ENCODE peak calls at places on chromosome 13, in nine cellular contexts. E is transverse colon, Z is H9, G is H1, T is tibial nerve, P is OCI-LY7, H is IMR-90, J is lower lobe of right lung, O is stomach. L is an unnamed sample.

GRCh38 chr13:104422668-104423067 is 1356.5 kb upstream of the SLC10A2 start:
- DNase-seq in Z (no peak), T (no peak), J (no peak), H (no peak), G (no peak), O (no peak), P (no peak), E (no peak), L (no peak)

GRCh38 chr13:72208112-72208645 is 341.2 kb upstream of the DACH1 start:
- DNase-seq in Z (no peak), H (no peak), G (no peak), P (no peak), E (no peak), T (no peak), J (no peak), O (no peak), L (no peak)

GRCh38 chr13:75384881-75385707 is 96.9 kb downstream of the TBC1D4 start:
- DNase-seq in T (no peak), H (no peak), Z (no peak), J (no peak), E (no peak), G (no peak), O (no peak), P (peak; percentile 27), L (no peak)

GRCh38 chr13:68160466-68160865 is 930.3 kb upstream of the PCDH9 start:
- DNase-seq in T (no peak), E (no peak), O (no peak), Z (no peak), G (no peak), J (no peak), P (no peak), H (no peak), L (no peak)

GRCh38 chr13:37701972-37702371 is 103.4 kb upstream of the POSTN start:
- DNase-seq in H (peak; percentile 99), O (no peak), P (no peak), J (no peak), T (no peak), G (no peak), E (no peak), Z (no peak), L (no peak)

GRCh38 chr13:49655906-49656305 is 27.6 kb downstream of the ARL11 start:
- DNase-seq in Z (no peak), O (no peak), T (no peak), P (no peak), G (no peak), J (no peak), E (no peak), H (peak; percentile 56), L (no peak)

GRCh38 chr13:36370108-36370429 is 23.9 kb upstream of the SPART start:
- DNase-seq in H (no peak), J (no peak), Z (no peak), G (no peak), E (no peak), P (no peak), O (no peak), T (peak; percentile 50), L (no peak)

GRCh38 chr13:21361123-21361522 is 98.0 kb downstream of the ZDHHC20 start:
- DNase-seq in E (no peak), G (no peak), T (no peak), O (no peak), J (no peak), H (no peak), Z (no peak), P (no peak), L (no peak)

GRCh38 chr13:20127263-20127562 is 33.6 kb downstream of the GJA3 start:
- DNase-seq in J (no peak), P (no peak), Z (no peak), O (no peak), H (no peak), G (no peak), T (no peak), E (no peak), L (no peak)

GRCh38 chr13:43057653-43058317 is 34.4 kb downstream of the DNAJC15 start:
- DNase-seq in J (no peak), P (peak; percentile 23), O (no peak), Z (peak; percentile 43), G (no peak), E (no peak), H (no peak), T (no peak), L (no peak)

GRCh38 chr13:70391678-70392077 is 283.4 kb upstream of the KLHL1 start:
- DNase-seq in O (peak; percentile 35), G (peak; percentile 27), P (no peak), E (peak; percentile 66), T (no peak), H (no peak), Z (no peak), J (no peak), L (no peak)

GRCh38 chr13:36986462-36987240 is 12.5 kb downstream of the ALG5 start:
- DNase-seq in J (no peak), E (no peak), H (peak; percentile 70), Z (no peak), O (no peak), T (no peak), G (no peak), P (no peak), L (no peak)

DNA sequence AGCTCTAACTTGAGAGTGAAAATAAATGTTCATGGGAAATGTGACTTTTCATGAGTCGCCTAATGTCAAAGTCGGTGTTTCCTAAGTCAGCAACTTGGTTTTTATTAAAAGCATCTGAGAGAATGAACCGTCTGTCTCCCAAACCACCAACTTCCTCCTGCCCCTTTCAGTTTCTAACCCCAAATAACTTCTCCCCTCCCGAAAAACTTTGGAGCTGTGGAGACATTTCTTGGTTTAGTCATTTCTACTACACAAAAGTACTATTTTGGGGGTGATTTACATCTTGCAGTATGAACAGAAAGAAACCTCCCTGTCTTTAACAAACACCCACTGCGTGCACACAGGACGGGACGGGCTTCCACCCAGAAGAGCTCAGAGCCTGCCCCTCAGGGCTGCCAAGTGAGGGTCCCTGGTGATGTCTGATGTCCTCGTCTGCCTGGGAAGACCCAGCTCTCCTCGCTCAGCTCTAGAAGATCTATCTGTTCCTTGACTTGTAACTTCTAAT is 65.0 kb downstream of the RASA3 start:
- DNase-seq in P (peak; percentile 22), O (no peak), J (no peak), Z (no peak), G (no peak), T (peak; percentile 10), E (no peak), H (peak; percentile 68), L (no peak)
- H3K4me1 ChIP-seq in P (peaks cover 42% of the 10 kb centered on the region), O (peaks cover 52% of the 10 kb centered on the region), J (peaks cover 67% of the 10 kb centered on the region), Z (no peaks in the 10 kb centered on the region), G (peaks cover 14% of the 10 kb centered on the region), T (peaks cover 68% of the 10 kb centered on the region), E (peaks cover 65% of the 10 kb centered on the region), H (peaks cover 54% of the 10 kb centered on the region), L (peaks cover 62% of the 10 kb centered on the region)

GRCh38 chr13:67071918-67072598 is 158.1 kb downstream of the PCDH9 start:
- DNase-seq in J (no peak), E (no peak), Z (no peak), P (no peak), G (no peak), T (no peak), H (no peak), O (no peak), L (no peak)

GRCh38 chr13:67078062-67078461 is 152.1 kb downstream of the PCDH9 start:
- DNase-seq in E (no peak), T (no peak), G (no peak), Z (no peak), O (no peak), H (no peak), P (no peak), J (no peak), L (no peak)

GRCh38 chr13:67077132-67077531 is 153.0 kb downstream of the PCDH9 start:
- DNase-seq in E (no peak), P (no peak), Z (no peak), O (no peak), G (no peak), T (no peak), H (no peak), J (no peak), L (no peak)

GRCh38 chr13:67076378-67076777 is 153.8 kb downstream of the PCDH9 start:
- DNase-seq in J (no peak), E (no peak), P (no peak), Z (no peak), H (peak; percentile 38), T (no peak), O (no peak), G (no peak), L (no peak)

GRCh38 chr13:67075239-67075638 is 154.9 kb downstream of the PCDH9 start:
- DNase-seq in Z (no peak), G (no peak), J (no peak), P (no peak), T (no peak), E (no peak), O (no peak), H (peak; percentile 15), L (no peak)
- TF ChIP-seq CTCF in Z (peak; percentile 32), G (no peak), J (no peak), P (peak; percentile 50), T (peak; percentile 19), E (no peak), O (no peak), H (peak; percentile 20), L (no peak)

DNA sequence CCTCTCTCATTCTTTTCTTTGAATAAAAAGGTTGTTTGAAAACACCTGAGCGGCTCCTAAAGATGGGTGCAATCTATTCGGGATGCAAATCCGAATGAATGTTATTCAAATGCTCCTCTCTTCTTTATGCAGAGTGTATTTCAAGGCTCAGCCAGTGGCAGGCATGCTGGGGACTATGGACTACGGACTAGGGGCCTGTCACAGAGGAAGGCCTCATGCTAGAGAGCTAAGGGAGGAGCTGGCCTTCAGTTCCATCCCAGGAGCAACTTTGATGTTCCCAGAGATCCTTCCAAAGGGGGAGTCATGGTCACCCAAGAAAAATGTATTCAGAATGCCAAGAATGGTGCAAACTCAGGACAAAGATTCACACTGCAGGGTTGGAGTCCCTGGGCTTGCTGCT is 9.3 kb downstream of the ALOX5AP start:
- DNase-seq in E (no peak), T (no peak), G (no peak), P (no peak), O (no peak), Z (no peak), J (no peak), H (no peak), L (no peak)
- H3K27ac ChIP-seq in E (peak overlapping the region; percentile 73), T (no peak overlapping the region), G (no peak overlapping the region), P (no peak overlapping the region), O (peak overlapping the region; percentile 84), Z (no peak overlapping the region), J (peak overlapping the region; percentile 46), H (no peak overlapping the region), L (no peak overlapping the region)

DNA sequence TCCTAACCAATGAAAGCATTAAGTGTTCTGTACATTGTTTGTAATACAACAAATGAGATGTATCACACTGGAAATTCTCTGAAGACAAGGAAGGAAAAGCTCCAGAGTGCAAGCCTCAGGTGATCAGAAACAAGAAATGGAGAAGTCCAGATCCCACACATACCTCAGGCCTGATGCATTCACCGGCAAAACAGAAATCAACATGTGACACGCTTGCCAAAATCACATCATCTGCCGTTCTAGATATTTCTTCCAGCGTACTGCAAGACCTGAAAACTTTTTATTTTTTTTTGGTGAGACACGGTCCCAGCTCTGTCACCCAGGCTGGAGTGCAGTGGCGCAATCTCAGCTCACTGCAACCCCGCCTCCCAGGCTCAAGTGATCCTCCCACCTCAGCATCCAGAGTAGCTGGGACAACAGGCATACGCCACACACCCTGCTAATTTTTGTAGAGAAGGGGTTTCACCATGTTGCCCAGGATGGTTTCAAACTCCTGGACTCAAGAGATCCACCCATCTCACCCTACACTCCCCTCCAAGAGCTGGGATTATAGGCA is 48.6 kb downstream of the FOXO1 start:
- DNase-seq in J (no peak), G (no peak), H (no peak), E (no peak), P (no peak), Z (no peak), T (no peak), O (no peak), L (no peak)
- H3K4me1 ChIP-seq in J (peaks cover 55% of the 10 kb centered on the region), G (peaks cover 12% of the 10 kb centered on the region), H (no peaks in the 10 kb centered on the region), E (peaks cover 49% of the 10 kb centered on the region), P (peaks cover 50% of the 10 kb centered on the region), Z (peaks cover 28% of the 10 kb centered on the region), T (peaks cover 60% of the 10 kb centered on the region), O (peaks cover 15% of the 10 kb centered on the region), L (peaks cover 25% of the 10 kb centered on the region)

L was measured in adrenal gland.